ENCODE peak calls at places on chromosome 18, in ten cellular contexts. M is left ventricle myocardium superior; W is coronary artery; T is astrocyte; L is posterior cingulate gyrus; U is Peyer's patch; Q is stimulated activated CD8-positive, alpha-beta memory T cell treated with anti-CD3 and anti-CD28 coated beads, Interleukin-2, amount 100 ng/mL, for 48 hours; C is stimulated activated CD4-positive, alpha-beta T cell treated with anti-CD3 and anti-CD28 coated beads, Interleukin-1b, Interleukin-23, amount 100 ng/mL, for 48 hours; D is effector CD4-positive, alpha-beta T cell; S is NCI-H2081. B is an unnamed sample.

GRCh38 chr18:21777814-21778213 is 37.2 kb downstream of the MIB1 start:
- DNase-seq in W (no peak), S (no peak), L (no peak), C (no peak), Q (no peak), D (no peak), U (no peak), M (no peak), T (no peak), B (no peak)

GRCh38 chr18:50716902-50717301 is 102.9 kb downstream of the MRO start:
- DNase-seq in U (no peak), S (no peak), D (no peak), Q (no peak), C (no peak), M (no peak), L (no peak), W (no peak), T (no peak), B (no peak)

GRCh38 chr18:69725009-69725408 is 222.7 kb downstream of the CD226 start:
- DNase-seq in C (no peak), W (no peak), Q (no peak), U (no peak), D (no peak), M (no peak), T (peak; percentile 81), L (peak; percentile 86), S (no peak), B (no peak)

GRCh38 chr18:55280515-55280914 is 307.5 kb downstream of the TCF4 start:
- DNase-seq in C (no peak), D (no peak), L (no peak), U (no peak), T (no peak), M (no peak), W (no peak), S (peak; percentile 67), Q (no peak), B (no peak)

GRCh38 chr18:13562494-13563029 is 163.8 kb downstream of the FAM210A start:
- DNase-seq in U (peak; percentile 50), W (no peak), D (peak; percentile 20), S (no peak), L (no peak), M (no peak), T (no peak), Q (peak; percentile 84), C (peak; percentile 93), B (no peak)

GRCh38 chr18:3703732-3704176 is 253.8 kb downstream of the TGIF1 start:
- DNase-seq in U (no peak), S (peak; percentile 12), D (no peak), Q (no peak), T (peak; percentile 52), L (peak; percentile 90), W (no peak), C (peak; percentile 8), M (peak; percentile 69), B (peak; percentile 76)

GRCh38 chr18:54229660-54230059 is 5.2 kb upstream of the MBD2 start:
- DNase-seq in C (no peak), S (no peak), L (no peak), M (no peak), W (no peak), D (no peak), Q (peak; percentile 23), U (no peak), T (no peak), B (no peak)

GRCh38 chr18:6885992-6886823 is 156.7 kb downstream of the ARHGAP28 start:
- DNase-seq in D (no peak), U (no peak), Q (no peak), L (no peak), W (no peak), M (no peak), C (no peak), S (peak; percentile 49), T (peak; percentile 18), B (peak; percentile 59)

GRCh38 chr18:61831071-61831470 is 61.7 kb downstream of the RNF152 start:
- DNase-seq in T (no peak), Q (no peak), D (no peak), C (no peak), L (no peak), W (no peak), U (no peak), M (no peak), S (no peak), B (no peak)

GRCh38 chr18:34643982-34644381 is 66.1 kb upstream of the DTNA start:
- DNase-seq in C (no peak), W (no peak), T (no peak), D (no peak), L (no peak), Q (no peak), U (no peak), S (peak; percentile 23), M (no peak), B (no peak)

GRCh38 chr18:26804474-26804873 is 61.0 kb downstream of the AQP4 start:
- DNase-seq in L (peak; percentile 81), M (peak; percentile 30), U (no peak), T (no peak), W (no peak), Q (no peak), C (no peak), D (no peak), S (peak; percentile 43), B (no peak)

GRCh38 chr18:7084080-7084765 is 33.4 kb downstream of the LAMA1 start:
- DNase-seq in D (no peak), M (no peak), L (no peak), Q (no peak), C (no peak), T (peak; percentile 64), W (no peak), S (no peak), U (no peak), B (no peak)

GRCh38 chr18:23512641-23513040 is 9.3 kb downstream of the RMC1 start:
- DNase-seq in Q (no peak), D (no peak), T (no peak), C (no peak), W (no peak), U (no peak), S (no peak), M (no peak), L (no peak), B (no peak)

GRCh38 chr18:23900979-23901378 is 113.6 kb upstream of the TTC39C start:
- DNase-seq in W (no peak), Q (no peak), M (no peak), T (peak; percentile 46), D (no peak), C (no peak), S (peak; percentile 42), L (no peak), U (no peak), B (no peak)

GRCh38 chr18:49638891-49639557 is 77.2 kb downstream of the LIPG start:
- DNase-seq in S (no peak), L (no peak), M (no peak), C (no peak), W (no peak), Q (no peak), D (no peak), U (no peak), T (no peak), B (no peak)

GRCh38 chr18:47932603-47933002 is 2.1 kb upstream of the SMAD2 start:
- DNase-seq in Q (no peak), L (no peak), S (no peak), C (no peak), W (no peak), D (no peak), U (no peak), M (no peak), T (no peak), B (no peak)

GRCh38 chr18:49915352-49915751 is 102.0 kb upstream of the ACAA2 start:
- DNase-seq in D (no peak), L (no peak), W (no peak), C (no peak), Q (no peak), M (no peak), T (no peak), S (no peak), U (no peak), B (no peak)

B was measured in colonic mucosa.